ENCODE peak calls at places on chromosomes 5 and 9, in four cellular contexts. L is left ventricle myocardium inferior, Y is WTC11, U is foreskin fibroblast. O is an unnamed sample.

GRCh38 chr5:99771296-99771695 is 763.9 kb upstream of the FAM174A start:
- DNase-seq in U (no peak), L (no peak), Y (no peak), O (no peak)

GRCh38 chr5:43555895-43556606 is 826 bp downstream of the PAIP1 start:
- DNase-seq in L (peak), Y (peak), U (peak), O (peak)

GRCh38 chr9:87381050-87381711 is 116.5 kb upstream of the DAPK1 start:
- DNase-seq in Y (no peak), U (peak), L (no peak), O (no peak)

GRCh38 chr5:122863240-122863639 is 17.8 kb downstream of the SNX24 start:
- DNase-seq in L (no peak), Y (no peak), U (no peak), O (no peak)

GRCh38 chr5:34015120-34015807 is 7.4 kb upstream of the AMACR start:
- DNase-seq in Y (no peak), U (no peak), L (no peak), O (no peak)

GRCh38 chr5:78768781-78769380 is 120.3 kb upstream of the LHFPL2 start:
- DNase-seq in Y (no peak), L (no peak), U (no peak), O (no peak)

GRCh38 chr9:131590907-131591844 is 45.9 kb downstream of the PRRT1B start:
- DNase-seq in L (peak), Y (peak), U (peak), O (peak)

GRCh38 chr9:105957830-105958229 is 263.5 kb downstream of the TMEM38B start:
- DNase-seq in U (no peak), Y (no peak), L (no peak), O (no peak)

GRCh38 chr9:69130456-69131441 is 43.3 kb upstream of the TJP2 start:
- DNase-seq in U (peak), L (no peak), Y (no peak), O (no peak)

GRCh38 chr5:58259685-58260152 is 200.2 kb downstream of the PLK2 start:
- DNase-seq in U (peak), L (no peak), Y (no peak), O (no peak)

GRCh38 chr5:133952729-133953567 is 15.5 kb downstream of the C5orf15 start:
- DNase-seq in U (peak), L (peak), Y (no peak), O (no peak)

DNA sequence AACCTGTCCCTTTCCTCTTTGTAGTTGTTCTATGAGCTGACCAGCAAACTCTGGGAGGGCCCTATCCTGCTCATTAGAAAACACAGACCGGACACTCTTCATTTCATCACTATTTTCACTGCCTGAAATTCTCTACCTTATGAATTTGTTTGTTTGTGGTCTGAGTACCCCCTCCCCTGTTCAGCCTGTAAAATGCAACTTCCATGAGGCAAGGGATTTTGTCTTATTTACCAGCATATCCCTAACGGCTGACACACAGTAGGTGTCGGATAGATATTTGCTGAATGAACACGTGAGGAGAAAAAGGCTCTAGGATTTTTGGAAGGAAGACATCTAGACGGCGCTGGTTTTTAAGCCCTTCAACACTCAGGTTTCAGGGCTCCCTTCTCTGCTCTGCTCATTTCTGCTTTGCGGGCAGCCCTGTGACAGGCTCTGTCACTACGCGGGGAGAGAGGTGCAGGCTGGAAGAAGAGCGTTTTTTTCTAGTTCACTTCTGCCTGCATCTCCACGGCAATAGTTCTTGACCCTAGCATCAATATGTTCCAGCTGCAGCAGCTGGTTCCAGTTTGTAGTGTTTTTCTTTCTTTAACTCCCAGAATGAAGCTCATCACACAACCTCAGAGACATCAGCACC is 41.0 kb downstream of the KCNMB1 start:
- DNase-seq in L (no peak), U (peak), Y (no peak), O (no peak)
- TF ChIP-seq CTCF in L (peak), U (no peak), Y (no peak), O (no peak)

GRCh38 chr9:34869390-34869789 is 88.7 kb upstream of the PHF24 start:
- DNase-seq in Y (no peak), L (no peak), U (peak), O (no peak)
- TF ChIP-seq CTCF in Y (no peak), L (peak), U (peak), O (no peak)

GRCh38 chr9:121892706-121893105 is 200.4 kb downstream of the TTLL11 start:
- DNase-seq in Y (no peak), U (no peak), L (no peak), O (no peak)

GRCh38 chr9:121896545-121896943 is 196.6 kb downstream of the TTLL11 start:
- DNase-seq in U (no peak), Y (no peak), L (no peak), O (no peak)

GRCh38 chr9:121895274-121895835 is 197.8 kb downstream of the TTLL11 start:
- DNase-seq in Y (no peak), U (no peak), L (no peak), O (no peak)

GRCh38 chr9:121895836-121896544 is 197.1 kb downstream of the TTLL11 start:
- DNase-seq in U (peak), Y (no peak), L (peak), O (peak)

DNA sequence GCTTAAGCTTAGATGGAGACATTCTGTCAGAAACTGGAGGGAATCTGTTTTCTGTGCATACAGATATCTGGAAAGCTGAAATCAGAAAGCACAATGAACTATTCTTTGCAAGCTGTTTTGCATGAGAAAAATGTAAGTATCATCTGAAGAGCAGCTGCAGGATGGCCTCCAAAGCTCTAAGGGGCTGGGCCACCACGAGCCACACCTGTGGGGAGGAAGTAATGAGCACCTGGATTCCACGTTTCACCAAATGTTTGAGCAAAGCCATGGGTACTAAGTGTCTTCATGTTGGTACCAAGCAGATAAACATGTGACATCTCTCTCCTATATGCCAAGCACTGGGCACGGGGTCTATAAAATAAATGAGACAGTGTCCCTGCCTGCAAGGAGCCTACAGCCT is 199.3 kb downstream of the TTLL11 start:
- DNase-seq in U (no peak), L (no peak), Y (no peak), O (no peak)
- TF ChIP-seq CTCF in U (no peak), L (no peak), Y (no peak), O (no peak)

DNA sequence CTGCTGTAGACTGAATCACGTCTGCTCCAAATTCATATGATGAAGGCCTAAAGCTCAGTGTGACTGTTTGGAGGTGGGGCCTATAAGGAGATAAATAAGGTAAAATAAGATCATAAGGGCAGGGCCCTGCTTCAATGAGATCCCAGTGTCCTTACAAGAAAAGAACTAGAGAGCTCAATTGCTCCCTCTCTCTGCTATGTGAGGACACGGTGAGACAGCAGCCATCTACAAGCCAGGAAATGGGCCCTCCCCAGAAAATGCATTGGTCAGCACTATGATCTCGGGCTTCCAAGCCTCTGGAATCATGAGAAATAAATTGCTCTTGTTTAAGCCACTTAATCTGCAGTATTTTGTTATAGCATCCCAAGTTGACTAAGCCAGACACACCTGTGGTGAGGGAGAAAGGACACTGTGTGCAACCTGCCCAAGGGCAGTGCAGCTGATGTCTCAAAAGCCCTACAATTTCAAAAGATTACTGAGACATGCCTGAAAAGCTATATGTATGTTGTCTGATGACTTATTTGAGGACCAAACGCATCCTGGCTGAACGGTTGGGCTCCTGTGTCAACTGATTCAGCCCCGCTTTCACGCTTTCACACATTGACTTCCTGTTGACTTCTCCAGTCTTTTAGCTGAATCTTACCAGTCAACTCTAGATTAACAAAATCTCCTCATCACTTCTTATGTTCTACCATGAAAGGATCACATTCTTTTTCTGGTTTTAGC is 13.2 kb downstream of the GZMK start:
- DNase-seq in Y (peak), U (peak), L (no peak), O (peak)
- TF ChIP-seq CTCF in Y (no peak), U (peak), L (no peak), O (no peak)

GRCh38 chr5:115377468-115378217 is 81.2 kb upstream of the CCDC112 start:
- DNase-seq in Y (no peak), L (no peak), U (peak), O (peak)
- TF ChIP-seq CTCF in Y (no peak), L (peak), U (peak), O (no peak)

GRCh38 chr5:13511442-13511841 is 433.0 kb downstream of the DNAH5 start:
- DNase-seq in U (no peak), Y (no peak), L (no peak), O (no peak)
- TF ChIP-seq CTCF in U (no peak), Y (no peak), L (no peak), O (no peak)

DNA sequence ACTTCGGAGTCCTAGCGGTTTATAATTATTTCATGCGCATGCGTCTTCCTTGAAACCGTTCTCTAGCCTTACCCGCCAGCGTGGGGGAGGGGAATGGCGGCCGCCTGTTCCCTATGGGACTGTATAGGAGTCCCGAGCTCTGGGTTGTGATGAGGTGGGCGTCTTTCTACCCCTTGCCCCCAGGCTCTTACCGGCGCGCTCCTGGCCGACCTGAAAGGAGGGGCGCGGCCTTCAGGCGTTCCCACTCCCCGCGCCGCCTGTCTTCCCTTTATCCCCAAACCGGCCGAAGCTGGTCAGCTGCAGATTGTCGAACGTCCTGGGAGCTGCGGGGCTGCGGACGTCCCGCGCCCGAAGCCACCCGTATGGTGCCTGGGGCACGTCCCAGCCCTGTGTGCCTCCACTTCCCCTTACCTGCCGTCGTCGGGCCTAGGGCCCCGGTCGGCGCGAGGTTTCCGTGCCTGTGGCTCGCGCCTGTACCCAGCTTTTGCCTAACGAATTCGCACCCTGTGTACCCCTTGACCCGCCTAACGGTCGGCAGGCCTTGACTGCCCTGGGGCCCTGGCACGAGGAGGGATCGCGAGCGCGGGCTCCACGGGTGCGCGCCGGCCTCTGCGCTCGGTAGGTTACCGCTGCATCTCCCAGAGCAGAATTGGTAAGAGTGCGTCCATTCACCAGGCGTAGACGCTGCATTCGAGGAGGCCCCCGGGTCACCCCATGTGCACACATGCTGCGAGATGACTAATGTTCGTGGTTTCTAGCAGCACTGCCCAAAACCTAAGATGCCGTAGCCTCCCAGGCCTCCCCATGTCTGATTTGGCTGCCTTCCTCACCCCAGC is 653 bp upstream of the HNRNPH1 start:
- DNase-seq in U (peak), L (peak), Y (peak), O (peak)
- TF ChIP-seq CTCF in U (no peak), L (no peak), Y (no peak), O (no peak)

DNA sequence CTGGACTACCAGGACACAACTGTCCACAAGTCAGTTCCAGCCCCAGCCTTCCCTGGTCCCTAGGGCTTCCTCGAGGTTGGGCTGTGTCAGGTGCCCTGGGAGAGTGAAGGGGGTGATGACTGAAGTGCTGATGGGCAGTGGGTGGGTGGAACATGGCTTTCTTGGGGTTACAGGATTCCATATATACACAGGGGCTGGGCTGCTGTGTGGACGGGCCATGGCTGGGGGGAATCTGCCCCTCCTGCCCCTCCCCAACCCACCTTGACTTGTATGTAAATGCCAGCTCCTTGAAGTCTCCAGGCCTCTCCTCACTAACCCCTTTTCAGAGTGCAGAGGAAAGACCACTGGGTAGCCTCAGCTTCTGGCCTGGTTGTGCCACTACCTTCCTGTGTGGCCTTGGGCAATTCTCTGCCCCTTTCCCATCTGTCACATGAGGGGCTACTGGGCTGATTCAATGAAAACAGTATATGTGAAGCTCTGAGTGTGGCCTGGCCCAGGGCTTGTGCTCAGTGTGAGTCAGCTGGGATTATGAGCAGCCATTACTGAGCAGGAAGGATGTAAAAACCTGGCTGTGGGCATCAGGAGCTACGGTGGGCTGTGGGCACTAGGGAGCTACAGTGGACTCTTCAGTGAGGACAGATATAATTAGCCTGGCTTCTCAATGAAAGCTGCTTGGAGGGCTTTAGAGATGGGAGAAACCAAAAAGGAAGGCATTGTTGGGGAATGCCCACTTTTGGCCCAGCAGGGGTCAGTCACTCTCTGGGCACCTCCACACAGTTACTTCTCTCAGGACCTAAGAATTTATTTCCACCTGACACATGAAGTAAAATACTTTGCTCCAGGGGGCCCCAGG is 23.3 kb downstream of the PITX1 start:
- DNase-seq in U (peak), Y (no peak), L (no peak), O (no peak)
- TF ChIP-seq CTCF in U (peak), Y (no peak), L (no peak), O (no peak)

GRCh38 chr5:113451797-113452196 is 17.0 kb upstream of the TSSK1B start:
- DNase-seq in L (no peak), Y (no peak), U (peak), O (no peak)

GRCh38 chr5:113446358-113446927 is 11.7 kb upstream of the TSSK1B start:
- DNase-seq in U (no peak), Y (no peak), L (no peak), O (no peak)

GRCh38 chr5:113450366-113451328 is 15.9 kb upstream of the TSSK1B start:
- DNase-seq in U (peak), L (no peak), Y (no peak), O (no peak)

GRCh38 chr5:113448224-113448623 is 13.4 kb upstream of the TSSK1B start:
- DNase-seq in U (no peak), L (no peak), Y (no peak), O (no peak)

DNA sequence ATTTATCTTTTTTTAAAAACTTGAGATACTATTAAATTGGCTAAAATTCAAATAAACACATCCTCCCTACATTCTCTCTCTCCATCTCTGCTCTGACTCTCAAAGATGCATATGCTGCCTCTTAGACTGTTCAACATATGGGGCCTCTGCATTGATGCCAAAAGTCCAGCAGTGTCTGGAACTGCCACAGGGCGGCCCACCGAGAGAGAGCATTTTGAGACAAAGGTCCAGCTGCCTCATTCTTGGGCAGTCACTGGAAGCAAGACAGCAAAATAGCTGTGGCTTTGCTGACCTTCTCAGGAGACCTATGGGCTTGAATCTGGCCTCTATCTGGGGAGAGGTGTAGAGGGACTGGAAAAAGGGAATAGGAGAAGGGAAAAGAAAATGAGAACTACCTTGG is 12.9 kb upstream of the TSSK1B start:
- DNase-seq in U (peak), L (no peak), Y (no peak), O (no peak)
- TF ChIP-seq CTCF in U (no peak), L (no peak), Y (no peak), O (no peak)

GRCh38 chr9:134382733-134383132 is 56.5 kb downstream of the RXRA start:
- DNase-seq in Y (no peak), L (no peak), U (no peak), O (no peak)

GRCh38 chr9:134386951-134387831 is 60.9 kb downstream of the RXRA start:
- DNase-seq in U (peak), L (no peak), Y (no peak), O (no peak)

GRCh38 chr9:134383148-134383547 is 56.9 kb downstream of the RXRA start:
- DNase-seq in Y (no peak), L (no peak), U (no peak), O (no peak)

GRCh38 chr9:134385873-134386370 is 59.7 kb downstream of the RXRA start:
- DNase-seq in U (no peak), L (no peak), Y (no peak), O (no peak)

DNA sequence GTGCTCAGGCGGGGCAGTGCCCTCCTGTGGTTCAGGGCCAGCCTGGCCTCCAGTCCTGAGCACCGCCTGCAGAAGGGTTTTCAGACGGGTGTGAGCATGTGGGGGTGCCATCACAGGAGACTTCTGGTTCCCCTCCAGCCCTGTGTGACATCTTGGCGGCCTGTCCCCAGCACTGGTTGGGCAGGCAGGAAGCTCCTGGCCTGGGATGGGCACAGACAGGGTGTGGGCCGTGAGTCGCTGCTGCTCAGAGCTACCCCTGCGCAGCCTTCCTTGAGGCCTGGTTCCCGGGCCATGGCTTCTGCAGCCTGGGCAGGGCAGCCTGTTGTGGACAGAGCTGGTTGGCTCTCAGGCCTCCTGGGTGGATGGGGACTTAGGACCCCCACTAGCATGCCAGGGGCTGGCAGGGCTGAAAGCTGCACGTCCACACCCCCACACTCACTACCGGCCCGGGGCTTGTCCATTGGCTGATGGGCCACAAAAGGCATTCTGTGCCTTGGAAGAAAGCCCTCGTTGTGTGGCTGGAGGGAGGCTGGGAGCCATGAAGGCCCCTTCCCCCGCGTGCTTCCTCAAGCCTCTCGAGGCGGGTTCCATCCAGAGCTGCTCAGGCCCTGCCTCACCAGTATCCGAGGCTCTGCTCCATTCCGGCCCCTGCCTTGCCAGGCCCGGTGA is 58.7 kb downstream of the RXRA start:
- DNase-seq in L (no peak), Y (no peak), U (no peak), O (no peak)
- TF ChIP-seq CTCF in L (peak), Y (no peak), U (no peak), O (no peak)

O was measured in GM13976.